ENCODE peak calls at places on chromosomes 2 and 18, in five cellular contexts. W is AG09319, V is MCF 10A, R is adrenal gland, P is GM10248. O is an unnamed sample.
A peak's percentile ranks its signal among the peaks of the same experiment; 100 is the strongest.

GRCh38 chr2:157339965-157340655 is 14.5 kb upstream of the ERMN start:
- DNase-seq in W (no peak), V (no peak), R (no peak), P (no peak), O (no peak)

GRCh38 chr18:28189400-28190239 is 12.7 kb upstream of the CDH2 start:
- DNase-seq in W (peak; percentile 56), V (peak; percentile 70), R (peak; percentile 59), P (peak; percentile 30), O (peak; percentile 14)

GRCh38 chr18:76685402-76685801 is 137.0 kb upstream of the ZNF236 start:
- DNase-seq in W (no peak), V (no peak), R (no peak), P (no peak), O (no peak)

GRCh38 chr18:32889620-32890593 is 117.1 kb upstream of the KLHL14 start:
- DNase-seq in W (no peak), V (no peak), R (no peak), P (no peak), O (no peak)

GRCh38 chr2:233037078-233037477 is 4.6 kb downstream of the NEU2 start:
- DNase-seq in W (no peak), V (peak; percentile 70), R (no peak), P (no peak), O (no peak)

GRCh38 chr2:102449370-102449974 is 23.6 kb upstream of the SLC9A4 start:
- DNase-seq in W (no peak), V (peak; percentile 49), R (peak; percentile 37), P (peak; percentile 46), O (peak; percentile 63)

GRCh38 chr2:2083113-2083757 is 247.8 kb downstream of the MYT1L start:
- DNase-seq in W (no peak), V (no peak), R (no peak), P (no peak), O (no peak)

GRCh38 chr2:225937625-225938024 is 538.1 kb downstream of the NYAP2 start:
- DNase-seq in W (no peak), V (peak; percentile 53), R (no peak), P (no peak), O (no peak)

GRCh38 chr2:179595284-179595683 is 266.1 kb downstream of the ZNF385B start:
- DNase-seq in W (no peak), V (peak; percentile 16), R (no peak), P (no peak), O (peak; percentile 6)

GRCh38 chr2:80687524-80687923 is 383.0 kb upstream of the LRRTM1 start:
- DNase-seq in W (no peak), V (no peak), R (no peak), P (no peak), O (no peak)

GRCh38 chr18:36229188-36229587 is 41.9 kb downstream of the MOCOS start:
- DNase-seq in W (no peak), V (no peak), R (no peak), P (no peak), O (no peak)

GRCh38 chr18:44423826-44424225 is 256.9 kb upstream of the SETBP1 start:
- DNase-seq in W (no peak), V (no peak), R (no peak), P (no peak), O (no peak)

GRCh38 chr2:45496869-45497268 is 114.2 kb downstream of the SRBD1 start:
- DNase-seq in W (no peak), V (no peak), R (no peak), P (no peak), O (no peak)

GRCh38 chr2:45494275-45494977 is 116.6 kb downstream of the SRBD1 start:
- DNase-seq in W (peak; percentile 61), V (peak; percentile 71), R (no peak), P (peak; percentile 45), O (peak; percentile 16)

GRCh38 chr2:45498661-45499550 is 112.2 kb downstream of the SRBD1 start:
- DNase-seq in W (no peak), V (no peak), R (no peak), P (no peak), O (no peak)

GRCh38 chr2:45497355-45497754 is 113.7 kb downstream of the SRBD1 start:
- DNase-seq in W (no peak), V (no peak), R (no peak), P (peak; percentile 35), O (no peak)

GRCh38 chr2:45494978-45495293 is 116.1 kb downstream of the SRBD1 start:
- DNase-seq in W (no peak), V (no peak), R (no peak), P (no peak), O (no peak)
- TF ChIP-seq CTCF in W (no peak), V (no peak), R (no peak), P (no peak), O (peak; percentile 30)

DNA sequence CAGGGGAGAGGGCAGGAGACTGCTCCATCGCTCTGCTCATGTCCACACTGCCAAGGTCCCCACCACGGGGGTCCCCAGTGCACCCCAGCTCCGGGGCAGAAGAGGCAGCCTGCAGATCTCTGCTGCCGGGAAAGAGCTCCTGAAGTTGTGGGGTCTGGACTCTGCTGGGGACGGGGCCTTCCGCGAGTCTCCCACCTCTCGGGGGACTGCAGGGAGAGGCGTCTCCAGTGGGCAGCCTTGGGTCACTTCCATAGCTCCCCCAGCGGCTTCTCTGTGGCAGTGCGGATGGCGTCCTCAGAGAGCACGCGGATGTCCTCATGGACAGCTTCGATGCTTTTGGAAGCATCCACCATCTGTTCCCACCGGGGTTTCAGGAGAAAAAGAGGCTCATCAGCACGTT is 10.7 kb downstream of the DTYMK start:
- DNase-seq in W (no peak), V (no peak), R (no peak), P (no peak), O (no peak)
- TF ChIP-seq CTCF in W (no peak), V (no peak), R (no peak), P (no peak), O (no peak)

GRCh38 chr18:58496937-58497336 is 132.0 kb downstream of the ALPK2 start:
- DNase-seq in W (no peak), V (peak; percentile 42), R (no peak), P (no peak), O (peak; percentile 46)
- TF ChIP-seq CTCF in W (no peak), V (peak; percentile 31), R (no peak), P (peak; percentile 10), O (peak; percentile 33)

DNA sequence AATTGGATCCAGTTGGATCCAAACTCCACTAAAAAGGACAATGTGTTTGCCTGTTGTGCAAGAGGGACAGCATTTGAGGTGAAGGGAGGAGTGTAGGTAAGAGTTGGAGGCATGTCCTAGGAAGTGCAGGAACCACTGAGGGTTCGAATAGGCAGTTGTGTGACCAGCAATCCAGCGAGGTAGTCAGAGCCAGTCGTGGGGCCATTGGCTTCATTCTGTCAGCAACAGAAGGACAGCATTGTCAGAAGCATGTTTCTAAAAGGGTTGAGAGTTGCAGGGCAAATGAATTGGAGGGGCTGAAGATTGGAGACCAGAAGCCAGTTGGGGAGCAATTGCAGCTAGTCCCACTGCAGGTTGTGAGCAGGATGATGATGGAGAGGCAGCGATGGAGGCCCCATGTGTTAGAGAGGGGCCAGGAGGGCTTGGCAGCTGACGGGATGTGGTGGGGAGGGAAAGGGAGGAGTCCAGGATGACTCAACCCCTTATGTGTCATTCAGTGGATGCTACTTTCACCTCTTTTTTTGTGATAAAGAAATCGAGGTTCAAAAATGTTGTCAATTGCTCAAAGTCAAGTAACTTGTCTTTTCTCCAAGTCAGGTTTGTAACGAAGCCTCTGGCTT is 96.7 kb upstream of the SIX3 start:
- DNase-seq in W (no peak), V (no peak), R (no peak), P (no peak), O (no peak)
- TF ChIP-seq CTCF in W (no peak), V (no peak), R (no peak), P (no peak), O (no peak)

DNA sequence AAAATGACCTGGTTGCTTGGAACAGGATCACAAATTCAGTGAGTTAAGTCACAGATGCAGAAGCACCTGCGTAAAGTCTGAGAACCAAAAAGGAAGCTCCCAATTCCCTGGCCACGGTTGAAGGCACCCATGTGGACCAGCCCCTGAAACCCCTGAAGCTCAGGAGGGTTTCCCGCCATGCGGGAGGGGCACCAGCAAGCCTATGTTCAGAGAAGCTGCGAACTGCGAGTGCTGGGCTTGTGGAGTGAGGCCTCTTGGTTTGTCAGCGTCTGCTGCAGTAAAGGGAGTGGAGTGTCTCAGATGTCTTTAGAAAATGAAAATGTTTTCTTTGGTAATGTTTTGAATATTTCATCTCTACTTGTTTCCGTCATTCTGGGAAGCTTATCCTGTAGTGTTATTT is 16.1 kb upstream of the ACKR3 start:
- DNase-seq in W (no peak), V (no peak), R (no peak), P (no peak), O (no peak)
- TF ChIP-seq CTCF in W (no peak), V (no peak), R (no peak), P (no peak), O (no peak)

GRCh38 chr2:62410926-62411456 is 95.0 kb downstream of the TMEM17 start:
- DNase-seq in W (no peak), V (no peak), R (peak; percentile 27), P (no peak), O (peak; percentile 14)

GRCh38 chr2:62412347-62412742 is 93.7 kb downstream of the TMEM17 start:
- DNase-seq in W (no peak), V (no peak), R (no peak), P (no peak), O (no peak)

GRCh38 chr2:62407838-62408589 is 98.0 kb downstream of the TMEM17 start:
- DNase-seq in W (no peak), V (no peak), R (no peak), P (no peak), O (no peak)

GRCh38 chr2:62409442-62409841 is 96.6 kb downstream of the TMEM17 start:
- DNase-seq in W (no peak), V (no peak), R (no peak), P (no peak), O (no peak)

DNA sequence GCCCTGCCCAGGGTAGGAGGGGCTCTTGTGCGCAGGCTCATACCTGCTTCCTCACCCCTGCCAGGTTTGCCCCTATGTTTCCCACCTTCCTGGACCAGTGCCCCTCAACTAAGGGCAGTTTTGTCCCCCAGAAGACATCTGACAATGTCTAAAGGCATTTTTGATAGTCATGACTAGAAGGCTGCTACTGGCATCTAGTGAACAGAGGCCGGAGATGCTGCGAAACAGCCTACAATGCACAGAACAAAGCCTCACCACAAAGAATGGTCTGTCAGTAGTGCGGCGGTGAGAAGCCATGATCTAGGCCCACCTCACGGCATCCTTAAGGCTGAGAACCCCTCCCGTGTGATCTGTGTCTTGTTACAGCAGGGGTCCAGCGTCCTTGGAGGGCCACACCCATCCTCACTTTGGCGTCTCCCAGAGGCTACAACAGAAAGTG is 96.0 kb downstream of the TMEM17 start:
- DNase-seq in W (no peak), V (no peak), R (no peak), P (no peak), O (no peak)
- TF ChIP-seq CTCF in W (no peak), V (no peak), R (no peak), P (peak; percentile 72), O (no peak)

DNA sequence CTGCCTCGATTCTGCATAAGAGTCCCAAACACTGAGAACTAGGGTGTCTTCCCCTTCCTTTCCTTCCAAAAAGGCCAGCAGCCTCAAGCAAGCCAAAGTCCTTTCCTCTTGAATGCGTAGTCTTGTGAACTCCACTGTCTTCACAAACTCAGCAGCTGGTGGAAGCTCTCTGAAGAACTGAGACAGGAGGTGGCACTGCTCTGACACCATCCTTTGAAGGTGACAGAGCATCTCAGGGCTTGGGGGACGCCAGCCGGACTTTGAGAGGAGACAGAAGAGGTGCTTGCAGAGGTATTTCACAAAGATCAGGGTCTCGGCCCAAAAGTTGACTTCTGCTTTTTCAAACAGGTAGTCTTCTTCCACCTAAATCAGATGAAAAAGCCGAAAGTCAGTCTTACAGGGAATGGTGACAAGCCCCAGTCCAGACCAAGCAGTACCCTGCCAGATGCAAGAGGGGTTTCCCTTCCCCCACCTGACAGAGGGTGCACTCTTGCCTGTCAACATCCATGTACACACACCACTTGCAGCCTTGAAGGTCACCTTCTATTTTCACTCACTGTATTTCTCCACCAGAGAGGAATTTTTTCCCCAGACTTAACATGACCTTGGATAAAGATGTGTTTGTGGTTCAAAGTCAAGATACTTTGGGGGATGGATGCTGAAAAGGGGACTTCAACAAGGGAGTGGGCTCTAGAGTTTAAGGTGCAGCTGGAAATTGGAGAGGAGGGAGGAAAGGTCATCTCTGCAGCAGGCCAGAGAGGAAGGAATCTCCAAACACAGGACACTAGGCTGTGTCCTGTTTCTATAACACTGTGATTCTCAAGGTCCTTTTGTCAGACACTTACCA is 4.8 kb upstream of the ZFP36L2 start:
- DNase-seq in W (no peak), V (no peak), R (no peak), P (no peak), O (no peak)
- TF ChIP-seq CTCF in W (no peak), V (no peak), R (no peak), P (peak; percentile 2), O (no peak)